ENCODE peak calls at places on chromosomes 6 and 20, in five cellular contexts. O is endothelial cell, W is AG09309, L is pancreas, T is omental fat pad. D is an unnamed sample.
A peak's percentile ranks its signal among the peaks of the same experiment; 100 is the strongest.

GRCh38 chr20:44402391-44403193 is 47.1 kb downstream of the HNF4A start:
- DNase-seq in O (no peak), W (no peak), L (peak; percentile 53), T (no peak), D (no peak)

GRCh38 chr20:5714261-5715041 is 35.8 kb upstream of the SHLD1 start:
- DNase-seq in O (peak; percentile 53), W (no peak), L (no peak), T (no peak), D (no peak)

GRCh38 chr20:12638633-12639360 is 370.0 kb upstream of the SPTLC3 start:
- DNase-seq in O (no peak), W (no peak), L (no peak), T (no peak), D (no peak)

GRCh38 chr20:20237093-20237959 is 130.6 kb upstream of the INSM1 start:
- DNase-seq in O (peak; percentile 53), W (no peak), L (peak; percentile 16), T (no peak), D (peak; percentile 47)

GRCh38 chr6:170471458-170471857 is 81.6 kb downstream of the PSMB1 start:
- DNase-seq in O (no peak), W (no peak), L (no peak), T (no peak), D (no peak)

GRCh38 chr6:99241905-99242534 is 107.5 kb downstream of the FAXC start:
- DNase-seq in O (peak; percentile 42), W (no peak), L (no peak), T (no peak), D (peak; percentile 18)

GRCh38 chr6:16747232-16748027 is 13.8 kb downstream of the ATXN1 start:
- DNase-seq in O (no peak), W (no peak), L (no peak), T (no peak), D (peak; percentile 80)

GRCh38 chr6:41159415-41160082 is 3.4 kb downstream of the TREM2 start:
- DNase-seq in O (no peak), W (no peak), L (no peak), T (no peak), D (peak; percentile 47)

GRCh38 chr6:108383967-108384366 is 89.1 kb downstream of the AFG1L start:
- DNase-seq in O (no peak), W (no peak), L (no peak), T (no peak), D (no peak)

GRCh38 chr6:29627762-29628418 is 5.1 kb downstream of the GABBR1 start:
- DNase-seq in O (peak; percentile 74), W (peak; percentile 41), L (peak; percentile 11), T (peak; percentile 37), D (peak; percentile 82)

GRCh38 chr6:2222275-2222842 is 23.0 kb downstream of the GMDS start:
- DNase-seq in O (no peak), W (no peak), L (no peak), T (no peak), D (peak; percentile 21)

GRCh38 chr6:44567406-44567805 is 179.9 kb downstream of the CDC5L start:
- DNase-seq in O (no peak), W (no peak), L (no peak), T (no peak), D (peak; percentile 35)

GRCh38 chr20:10357974-10358373 is 76.0 kb downstream of the MKKS start:
- DNase-seq in O (no peak), W (no peak), L (no peak), T (no peak), D (peak; percentile 23)

DNA sequence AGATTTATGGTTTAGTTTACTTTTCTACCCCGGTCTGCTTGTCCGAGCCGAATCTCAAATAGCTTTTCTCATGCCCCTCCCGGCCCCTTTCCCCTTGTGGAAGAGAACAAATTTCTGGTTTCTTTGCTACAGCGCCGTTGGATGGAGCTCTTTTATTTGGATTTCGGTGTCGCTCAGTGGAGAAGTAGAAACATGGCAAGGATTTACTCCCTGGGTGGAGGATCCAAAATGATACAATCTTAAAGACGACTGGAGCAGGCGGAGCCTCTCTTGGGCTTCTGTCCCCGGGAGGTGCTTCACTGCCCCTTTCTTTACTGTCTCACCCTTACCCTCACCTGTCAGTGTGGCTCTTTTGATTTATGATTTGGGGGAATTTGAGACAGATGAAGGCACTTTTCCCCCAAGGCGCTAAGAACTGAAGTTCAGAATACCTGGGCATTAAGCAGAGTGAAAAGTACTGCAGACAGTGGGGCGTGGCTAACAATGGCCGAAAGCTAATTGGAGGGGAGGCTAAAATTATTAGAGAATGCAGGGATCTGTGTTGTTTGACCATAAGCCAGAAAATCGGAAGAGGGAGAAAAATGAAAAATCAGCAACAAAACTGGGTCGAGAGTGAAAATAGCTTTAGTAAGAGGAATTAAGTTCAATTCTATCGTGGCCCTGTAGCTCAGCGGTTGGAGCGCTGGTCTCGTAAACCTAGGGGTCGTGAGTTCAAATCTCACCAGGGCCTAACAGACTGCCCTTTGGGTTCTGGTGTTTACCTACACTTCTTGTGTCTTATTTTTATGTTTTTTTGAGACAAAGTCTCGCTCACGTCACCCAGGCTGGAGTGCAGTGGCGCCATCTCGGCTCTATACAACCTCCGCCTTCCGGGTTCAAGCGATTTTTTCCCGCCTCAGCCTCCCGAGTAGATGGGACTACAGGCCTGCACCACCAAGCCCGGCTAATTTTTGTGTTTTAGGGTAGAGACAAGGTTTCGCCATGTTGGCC is 145.1 kb upstream of the ZNF184 start:
- DNase-seq in O (peak; percentile 40), W (no peak), L (no peak), T (no peak), D (peak; percentile 45)
- TF ChIP-seq CTCF in O (no peak), W (no peak), L (no peak), T (no peak), D (peak; percentile 16)

DNA sequence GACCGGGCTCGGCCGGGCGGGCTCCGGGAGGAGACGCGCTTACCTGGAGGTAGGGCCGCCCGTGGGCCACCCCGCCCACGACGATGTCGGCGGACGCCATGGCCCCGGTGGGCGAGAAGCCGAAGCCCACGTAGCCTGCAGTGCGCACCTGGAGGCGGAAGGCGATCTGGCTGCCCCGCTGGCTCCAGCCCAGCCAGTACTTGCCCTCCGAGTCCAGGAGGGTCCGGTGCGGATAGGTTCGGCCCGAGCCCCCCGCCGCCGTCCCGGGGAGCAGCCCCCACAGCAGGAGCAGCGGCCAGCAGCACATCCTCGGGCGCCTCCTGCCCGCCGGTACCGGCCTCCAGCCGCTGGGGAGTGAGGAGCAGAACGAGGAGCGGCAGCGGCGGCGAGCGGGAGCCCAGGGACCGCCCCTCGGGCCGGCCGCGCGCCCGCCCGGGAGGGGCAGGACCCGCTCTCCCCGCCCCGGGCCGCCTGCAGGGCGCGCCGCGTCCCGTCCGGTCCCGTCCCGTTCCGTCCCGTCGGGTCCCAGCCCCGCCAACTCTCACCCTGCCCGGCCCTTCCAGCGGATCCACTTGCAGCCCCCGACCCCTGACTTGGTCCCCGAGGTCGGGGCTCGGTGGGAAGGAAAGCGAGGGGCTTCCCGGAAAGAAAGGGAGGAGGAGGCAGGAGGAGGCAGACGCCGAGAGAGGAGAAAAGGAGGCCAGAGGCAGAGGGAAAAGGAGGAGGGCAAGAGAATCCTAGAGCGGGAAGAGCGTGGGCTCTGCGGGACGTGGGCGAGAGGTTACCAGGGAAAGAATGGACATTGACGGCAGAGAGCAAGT is at the start of gene MOXD1:
- DNase-seq in O (peak; percentile 52), W (no peak), L (peak; percentile 31), T (no peak), D (no peak)
- TF ChIP-seq CTCF in O (no peak), W (no peak), L (no peak), T (no peak), D (peak; percentile 17)

GRCh38 chr20:64047968-64048401 is 1.5 kb downstream of the SOX18 start:
- DNase-seq in O (no peak), W (no peak), L (no peak), T (no peak), D (no peak)

GRCh38 chr20:64050261-64051032 is 1.0 kb upstream of the SOX18 start:
- DNase-seq in O (no peak), W (no peak), L (no peak), T (no peak), D (no peak)

GRCh38 chr20:64049887-64050260 is 435 bp upstream of the SOX18 start:
- DNase-seq in O (no peak), W (no peak), L (no peak), T (no peak), D (no peak)

GRCh38 chr20:64048402-64049044 is 916 bp downstream of the SOX18 start:
- DNase-seq in O (no peak), W (no peak), L (no peak), T (no peak), D (no peak)

DNA sequence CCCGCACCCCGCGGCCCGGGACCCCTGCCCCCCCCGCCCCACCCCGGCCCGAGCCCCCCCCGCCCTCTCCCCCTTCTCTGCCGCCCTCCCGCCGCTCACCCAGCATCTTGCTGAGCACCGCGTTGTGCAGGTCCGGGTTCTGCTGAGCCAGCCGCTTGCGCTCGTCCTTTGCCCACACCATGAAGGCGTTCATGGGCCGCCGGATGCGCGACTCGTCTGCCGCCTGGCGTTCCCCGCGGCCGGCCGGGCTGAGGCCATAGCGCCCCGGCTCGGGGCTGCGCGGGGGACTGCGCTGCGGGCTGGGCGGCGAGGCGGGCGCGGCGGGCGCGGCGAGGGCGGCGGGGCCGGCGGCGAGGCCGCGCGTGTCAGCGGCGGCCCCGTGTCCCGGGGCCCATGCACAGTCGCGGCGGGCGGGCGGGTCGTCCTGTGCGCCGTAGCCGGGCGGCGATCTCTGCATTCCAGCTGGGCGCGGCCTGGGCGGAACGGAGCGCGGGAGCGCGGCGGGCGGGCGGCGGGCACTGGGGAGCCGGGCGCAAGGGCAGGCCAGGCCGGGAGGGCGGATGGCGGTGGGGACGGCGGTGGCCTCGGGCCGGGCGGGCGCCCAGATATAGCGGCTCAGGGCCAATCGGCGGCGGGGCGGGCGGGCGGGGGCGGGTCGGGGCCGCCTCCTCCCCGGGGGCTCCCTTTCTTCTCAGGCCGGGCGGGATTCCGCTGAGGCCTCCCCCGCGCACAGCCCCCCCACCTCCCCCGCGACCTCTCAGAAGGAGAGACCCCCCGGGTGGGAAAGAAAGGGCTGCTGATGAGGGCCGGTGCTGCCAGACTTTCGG is at the start of gene SOX18:
- DNase-seq in O (peak; percentile 73), W (no peak), L (no peak), T (no peak), D (peak; percentile 18)
- TF ChIP-seq CTCF in O (no peak), W (peak; percentile 5), L (no peak), T (no peak), D (no peak)

DNA sequence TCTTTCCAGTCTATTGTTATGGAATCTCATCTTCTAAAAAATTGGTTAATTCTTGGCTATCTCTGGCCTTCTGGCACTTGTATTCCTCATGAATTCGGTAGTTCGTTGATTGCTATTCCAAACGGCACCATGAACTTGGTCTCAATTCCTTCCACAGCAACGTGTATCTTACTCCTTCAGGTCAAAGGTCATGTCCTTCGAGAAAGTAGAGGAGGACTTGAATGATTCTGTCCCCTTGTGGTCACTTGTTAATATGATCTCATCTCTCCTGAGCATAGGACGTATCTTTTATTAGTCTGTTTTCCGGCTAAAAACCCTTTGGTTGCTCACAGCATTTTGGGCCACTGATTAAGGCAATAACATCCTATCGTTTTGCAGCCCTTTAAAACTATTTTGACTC is 9.4 kb downstream of the TLDC2 start:
- DNase-seq in O (no peak), W (no peak), L (no peak), T (no peak), D (no peak)
- TF ChIP-seq CTCF in O (no peak), W (no peak), L (no peak), T (no peak), D (no peak)

GRCh38 chr6:93727447-93727846 is 308.1 kb upstream of the EPHA7 start:
- DNase-seq in O (no peak), W (no peak), L (no peak), T (no peak), D (no peak)

GRCh38 chr6:93721386-93722048 is 302.2 kb upstream of the EPHA7 start:
- DNase-seq in O (peak; percentile 30), W (no peak), L (no peak), T (no peak), D (peak; percentile 46)
- TF ChIP-seq CTCF in O (peak; percentile 42), W (no peak), L (no peak), T (no peak), D (peak; percentile 67)

D was measured in fibroblast of the aortic adventitia.